ENCODE peak calls at places on chromosome 9, in seven cellular contexts. Q is GM12878, G is DND-41, V is mammary epithelial cell, E is PC-3, U is endothelial cell of umbilical vein, A is MM.1S. X is an unnamed sample. For H3K9me3 and H3K79me2, the result is how much of the 10 kb centered on the place peaks cover.

GRCh38 chr9:84691634-84692033 is 22.1 kb downstream of the NTRK2 start:
- DNase-seq in Q (no peak), G (no peak), V (no peak), E (no peak), U (no peak), A (no peak), X (no peak)

GRCh38 chr9:35842020-35842745 is 13.2 kb downstream of the TMEM8B start:
- DNase-seq in Q (no peak), G (no peak), V (no peak), E (no peak), U (no peak), A (no peak), X (peak)

GRCh38 chr9:113587471-113588031 is 124.0 kb downstream of the RGS3 start:
- DNase-seq in Q (no peak), G (no peak), V (no peak), E (no peak), U (peak), A (no peak), X (no peak)

GRCh38 chr9:70668751-70669150 is 254.3 kb upstream of the KLF9 start:
- DNase-seq in Q (no peak), G (no peak), V (peak), E (no peak), U (no peak), A (no peak), X (peak)

GRCh38 chr9:134320195-134320885 is 5.9 kb upstream of the RXRA start:
- DNase-seq in Q (no peak), G (no peak), V (no peak), E (no peak), U (no peak), A (no peak), X (no peak)

GRCh38 chr9:100428871-100429654 is 2.1 kb downstream of the MSANTD3 start:
- DNase-seq in Q (no peak), G (no peak), V (peak), E (peak), U (peak), A (no peak), X (peak)

GRCh38 chr9:111542497-111543254 is 17.7 kb downstream of the ZNF483 start:
- DNase-seq in Q (no peak), G (no peak), V (no peak), E (no peak), U (no peak), A (no peak), X (no peak)

GRCh38 chr9:113719919-113720318 is 156.2 kb upstream of the ZNF618 start:
- DNase-seq in Q (no peak), G (no peak), V (no peak), E (no peak), U (no peak), A (no peak), X (no peak)

GRCh38 chr9:92982130-92982529 is 34.8 kb downstream of the FGD3 start:
- DNase-seq in Q (no peak), G (no peak), V (no peak), E (no peak), U (no peak), A (no peak), X (no peak)
- H3K9me3 ChIP-seq in Q (under half), G (under half), V (under half), E (under half), U (under half), A (under half), X (under half)

GRCh38 chr9:33193818-33194217 is 26.7 kb upstream of the B4GALT1 start:
- DNase-seq in Q (no peak), G (no peak), V (peak), E (peak), U (no peak), A (no peak), X (no peak)
- H3K79me2 ChIP-seq in Q (under half), G (under half), V (under half), E (under half), U (under half), A (under half), X (under half)

GRCh38 chr9:69486498-69486897 is 161.5 kb downstream of the ENTREP1 start:
- DNase-seq in Q (no peak), G (no peak), V (no peak), E (no peak), U (no peak), A (no peak), X (no peak)
- H3K9me3 ChIP-seq in Q (under half), G (under half), V (under half), E (under half), U (under half), A (under half), X (under half)

DNA sequence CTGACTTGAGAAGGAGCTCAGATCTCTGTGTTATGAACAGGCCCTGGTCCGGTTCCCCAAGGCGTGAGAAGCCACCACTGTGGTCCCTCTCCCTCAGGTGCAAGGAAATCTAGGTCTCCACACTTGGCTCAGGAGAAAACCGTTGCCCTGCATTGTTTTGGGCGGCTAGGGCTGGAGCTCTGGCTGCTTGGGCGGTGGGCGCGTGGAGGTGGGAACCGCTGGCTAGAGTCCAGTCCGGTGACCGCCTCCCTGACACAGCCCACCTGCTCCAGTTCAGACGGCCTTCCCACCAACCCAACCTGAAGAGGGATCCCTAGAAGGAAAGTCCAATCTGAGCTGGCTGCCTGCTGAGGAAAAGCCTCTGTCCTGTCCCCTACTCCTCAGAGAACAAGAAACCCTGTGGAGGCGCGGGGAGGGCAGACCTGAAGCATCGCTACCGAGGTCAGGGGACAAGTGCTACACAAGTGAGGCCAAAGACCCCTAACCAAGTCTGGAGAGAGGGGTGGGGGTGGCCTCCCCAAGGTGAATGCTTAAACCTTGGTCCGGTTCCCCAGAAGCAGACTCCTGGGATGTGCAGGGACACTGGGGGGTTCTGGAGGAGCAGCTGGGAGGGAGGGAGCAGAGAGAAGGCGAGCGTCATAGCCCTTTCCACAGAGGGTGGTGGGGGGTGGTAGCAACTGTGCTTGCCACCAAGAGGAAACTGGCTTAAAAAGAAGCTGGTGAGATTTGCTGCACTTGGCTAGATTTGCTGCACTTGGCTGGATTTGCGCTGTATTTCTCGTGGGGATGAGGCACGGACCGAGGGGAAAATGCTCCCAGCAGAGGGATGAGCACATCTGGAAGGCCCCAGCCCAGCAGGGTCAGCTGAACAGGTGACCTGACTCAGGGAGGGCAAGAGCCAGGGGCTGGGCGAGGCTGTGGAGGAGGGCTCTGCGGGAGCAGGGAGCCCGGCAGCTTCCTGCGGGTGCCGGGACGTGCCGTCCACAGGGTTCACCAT is 65.2 kb downstream of the RAPGEF1 start:
- DNase-seq in Q (no peak), G (no peak), V (no peak), E (no peak), U (no peak), A (peak), X (no peak)
- H3K79me2 ChIP-seq in Q (half or more), G (under half), V (half or more), E (under half), U (half or more), A (half or more), X (half or more)

GRCh38 chr9:108882052-108882888 is 20.2 kb downstream of the ACTL7A start:
- DNase-seq in Q (no peak), G (no peak), V (no peak), E (no peak), U (no peak), A (no peak), X (no peak)

GRCh38 chr9:108880917-108881316 is 18.9 kb downstream of the ACTL7A start:
- DNase-seq in Q (no peak), G (no peak), V (no peak), E (no peak), U (no peak), A (no peak), X (no peak)

GRCh38 chr9:108883085-108883484 is 21.0 kb downstream of the ACTL7A start:
- DNase-seq in Q (no peak), G (no peak), V (no peak), E (no peak), U (no peak), A (no peak), X (no peak)

GRCh38 chr9:108885643-108886348 is 23.7 kb downstream of the ACTL7A start:
- DNase-seq in Q (peak), G (peak), V (peak), E (peak), U (peak), A (peak), X (peak)

DNA sequence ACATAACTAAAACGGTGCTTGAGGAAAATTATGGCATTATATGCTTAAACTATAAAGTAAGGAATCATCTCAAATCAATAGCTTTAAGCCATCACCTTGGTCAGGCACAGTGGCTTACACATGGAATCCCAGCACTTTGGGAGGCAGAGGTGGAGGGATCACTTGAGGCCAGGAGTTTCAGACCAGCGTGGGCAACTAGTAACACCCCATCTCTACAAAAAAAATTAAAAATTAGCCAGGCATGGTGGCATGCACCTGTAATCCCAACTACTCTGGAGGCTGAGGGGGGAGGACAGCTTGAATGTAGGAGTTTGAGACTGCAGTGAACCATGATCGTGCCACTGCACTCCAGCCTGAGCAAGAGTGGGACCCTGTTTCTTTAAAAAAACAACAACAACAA is 22.6 kb downstream of the ACTL7A start:
- DNase-seq in Q (no peak), G (no peak), V (no peak), E (no peak), U (no peak), A (no peak), X (no peak)
- H3K9me3 ChIP-seq in Q (under half), G (under half), V (under half), E (under half), U (under half), A (under half), X (under half)

DNA sequence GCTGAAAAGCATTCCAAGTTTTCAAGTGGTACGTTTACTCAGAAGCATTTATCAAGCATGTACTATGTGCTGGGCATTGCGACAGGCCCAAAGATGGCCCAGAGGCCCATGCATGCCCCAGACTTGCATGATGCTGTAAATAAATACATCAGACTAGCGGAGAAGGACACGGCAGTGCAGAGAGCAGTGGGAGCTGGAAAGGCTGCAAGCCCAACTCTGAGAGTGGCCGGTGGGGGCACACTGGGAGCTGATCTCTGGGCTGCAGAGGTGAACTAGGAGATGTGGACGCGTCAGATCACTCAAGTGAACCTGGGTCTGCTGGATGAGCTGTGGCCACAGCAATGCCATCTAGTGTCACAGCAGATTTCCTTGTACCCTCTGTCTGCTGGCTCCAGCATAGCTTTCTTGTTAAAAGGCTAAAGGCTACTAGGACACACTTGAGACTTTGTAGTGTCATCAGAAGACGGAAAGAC is 246.9 kb downstream of the FANCC start:
- DNase-seq in Q (no peak), G (no peak), V (no peak), E (no peak), U (no peak), A (no peak), X (no peak)
- H3K79me2 ChIP-seq in Q (under half), G (under half), V (half or more), E (half or more), U (under half), A (under half), X (half or more)

GRCh38 chr9:137948642-137949041 is 71.1 kb downstream of the CACNA1B start:
- DNase-seq in Q (no peak), G (no peak), V (no peak), E (no peak), U (no peak), A (no peak), X (no peak)
- H3K9me3 ChIP-seq in Q (under half), G (under half), V (under half), E (under half), U (under half), A (under half), X (under half)

DNA sequence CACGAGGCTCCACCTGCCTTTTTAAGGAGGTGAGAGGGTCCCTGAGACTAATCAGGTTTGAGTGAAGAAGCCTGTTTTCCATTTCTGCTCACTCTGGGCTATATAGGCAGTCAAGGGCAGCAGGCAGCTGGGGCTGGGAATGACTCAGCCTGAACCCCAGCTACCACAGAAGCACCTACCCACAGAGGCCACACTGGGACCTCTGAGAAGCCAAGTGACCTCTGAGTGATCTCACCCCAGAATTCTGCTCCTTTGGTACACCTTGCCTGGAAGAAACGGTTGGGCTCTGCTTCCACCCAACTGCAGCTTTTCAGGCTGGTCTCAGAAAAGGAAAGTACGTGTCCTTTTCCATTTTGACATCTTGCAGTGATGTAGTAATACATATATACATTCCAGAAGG is 6.8 kb downstream of the FAM219A start:
- DNase-seq in Q (no peak), G (no peak), V (peak), E (no peak), U (no peak), A (no peak), X (peak)
- H3K79me2 ChIP-seq in Q (under half), G (under half), V (half or more), E (half or more), U (half or more), A (half or more), X (half or more)

DNA sequence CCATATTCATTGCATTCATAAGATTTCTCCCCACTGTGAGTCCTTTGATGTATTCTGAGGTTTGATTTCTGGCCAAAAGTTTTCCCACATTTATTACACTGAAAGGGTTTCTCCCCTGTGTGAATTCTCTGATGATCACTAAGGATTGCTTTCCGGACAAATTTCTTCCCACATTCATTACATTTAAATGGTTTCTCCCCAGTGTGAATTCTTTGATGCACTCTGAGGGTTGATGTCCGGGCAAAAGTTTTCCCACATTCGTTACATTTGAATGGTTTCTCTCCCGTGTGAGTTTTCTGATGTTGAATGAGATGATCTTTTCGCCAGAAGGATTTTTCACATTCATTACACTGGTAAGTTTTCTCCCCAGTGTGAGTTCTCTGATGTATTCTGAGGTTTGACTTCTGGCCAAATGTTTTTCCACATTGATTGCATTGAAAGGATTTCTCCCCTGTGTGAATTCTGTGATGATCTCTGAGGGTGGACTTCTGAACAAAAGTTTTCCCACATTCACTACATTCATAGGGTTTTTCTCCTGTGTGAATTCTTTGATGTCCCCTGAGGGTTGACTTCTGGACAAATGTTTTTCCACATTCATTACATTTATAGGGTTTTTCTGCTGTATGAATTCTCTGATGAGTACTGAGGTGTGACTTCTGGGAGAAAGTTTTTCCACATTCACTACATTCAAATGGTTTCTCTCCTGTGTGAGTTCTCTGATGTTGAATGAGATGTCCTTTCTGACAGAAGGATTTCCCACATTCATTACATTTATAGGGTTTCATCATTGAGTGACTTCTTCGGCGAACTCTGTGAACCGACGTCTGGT is 18.8 kb downstream of the ZNF510 start:
- DNase-seq in Q (no peak), G (no peak), V (no peak), E (no peak), U (peak), A (no peak), X (peak)
- H3K9me3 ChIP-seq in Q (half or more), G (half or more), V (half or more), E (under half), U (under half), A (under half), X (under half)

GRCh38 chr9:126822278-126822677 is 17.4 kb downstream of the ZBTB43 start:
- DNase-seq in Q (no peak), G (no peak), V (no peak), E (no peak), U (no peak), A (no peak), X (no peak)

GRCh38 chr9:126818482-126818881 is 13.6 kb downstream of the ZBTB43 start:
- DNase-seq in Q (no peak), G (no peak), V (no peak), E (no peak), U (no peak), A (no peak), X (no peak)

GRCh38 chr9:126819482-126819881 is 14.6 kb downstream of the ZBTB43 start:
- DNase-seq in Q (no peak), G (no peak), V (no peak), E (no peak), U (no peak), A (no peak), X (no peak)

GRCh38 chr9:126827227-126827626 is 22.4 kb downstream of the ZBTB43 start:
- DNase-seq in Q (no peak), G (no peak), V (no peak), E (no peak), U (no peak), A (no peak), X (no peak)

DNA sequence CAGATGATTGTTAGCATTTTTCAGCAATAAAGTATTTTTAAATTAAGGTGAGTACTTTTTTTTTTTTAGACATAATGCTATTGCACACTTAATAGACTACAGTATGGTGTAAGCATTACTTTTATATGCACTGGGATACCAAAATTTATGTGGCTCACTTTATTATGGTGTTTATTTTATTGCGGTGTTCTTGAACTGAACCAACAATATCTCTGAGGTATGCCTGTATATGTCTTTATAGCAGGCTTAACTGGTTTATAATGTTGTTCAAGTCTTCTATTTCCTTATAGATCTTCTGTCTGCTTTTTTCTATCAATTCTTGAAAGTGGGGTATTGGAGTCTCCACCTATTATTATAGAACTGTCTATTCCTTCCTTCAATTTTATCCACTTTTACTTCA is 18.0 kb downstream of the ZBTB43 start:
- DNase-seq in Q (no peak), G (no peak), V (no peak), E (no peak), U (no peak), A (no peak), X (no peak)
- H3K79me2 ChIP-seq in Q (under half), G (under half), V (half or more), E (under half), U (under half), A (half or more), X (half or more)

X was measured in GM23248.